ENCODE peak calls at places on chromosomes 5 and 9, in seven cellular contexts. One of them, this sample, is unnamed.

GRCh38 chr9:89743576-89744254 is 138.9 kb downstream of the GADD45G start:
- DNase-seq in cardiac fibroblast: no peak
- DNase-seq in colonic mucosa: no peak
- DNase-seq in CD4-positive, alpha-beta T cell: peak
- DNase-seq in BJ: no peak
- DNase-seq in GM10248: peak
- DNase-seq in psoas muscle: no peak
- DNase-seq in this sample: no peak

GRCh38 chr5:137192293-137192743 is 306.8 kb downstream of the SPOCK1 start:
- DNase-seq in cardiac fibroblast: peak
- DNase-seq in GM10248: no peak
- DNase-seq in psoas muscle: no peak
- DNase-seq in colonic mucosa: no peak
- DNase-seq in CD4-positive, alpha-beta T cell: no peak
- DNase-seq in BJ: peak
- DNase-seq in this sample: no peak

GRCh38 chr5:160628295-160629006 is 206.8 kb downstream of the PTTG1 start:
- DNase-seq in cardiac fibroblast: no peak
- DNase-seq in BJ: no peak
- DNase-seq in colonic mucosa: no peak
- DNase-seq in CD4-positive, alpha-beta T cell: no peak
- DNase-seq in psoas muscle: no peak
- DNase-seq in GM10248: no peak
- DNase-seq in this sample: no peak

GRCh38 chr9:70006299-70006698 is 37.3 kb upstream of the MAMDC2 start:
- DNase-seq in cardiac fibroblast: no peak
- DNase-seq in GM10248: no peak
- DNase-seq in CD4-positive, alpha-beta T cell: no peak
- DNase-seq in colonic mucosa: no peak
- DNase-seq in BJ: no peak
- DNase-seq in psoas muscle: no peak
- DNase-seq in this sample: no peak

GRCh38 chr9:116286287-116286686 is 132.7 kb downstream of the PAPPA start:
- DNase-seq in CD4-positive, alpha-beta T cell: no peak
- DNase-seq in BJ: no peak
- DNase-seq in colonic mucosa: no peak
- DNase-seq in cardiac fibroblast: no peak
- DNase-seq in psoas muscle: no peak
- DNase-seq in GM10248: no peak
- DNase-seq in this sample: no peak

GRCh38 chr9:65410926-65411325 is 125.9 kb upstream of the FOXD4L5 start:
- DNase-seq in cardiac fibroblast: no peak
- DNase-seq in CD4-positive, alpha-beta T cell: no peak
- DNase-seq in GM10248: no peak
- DNase-seq in BJ: no peak
- DNase-seq in psoas muscle: no peak
- DNase-seq in colonic mucosa: no peak
- DNase-seq in this sample: no peak

GRCh38 chr9:110114086-110114887 is 93.7 kb downstream of the C9orf152 start:
- DNase-seq in GM10248: no peak
- DNase-seq in BJ: no peak
- DNase-seq in psoas muscle: no peak
- DNase-seq in colonic mucosa: no peak
- DNase-seq in cardiac fibroblast: no peak
- DNase-seq in CD4-positive, alpha-beta T cell: no peak
- DNase-seq in this sample: no peak

GRCh38 chr5:177552839-177553455 is 1.4 kb downstream of the FAM193B start:
- DNase-seq in GM10248: no peak
- DNase-seq in psoas muscle: no peak
- DNase-seq in cardiac fibroblast: peak
- DNase-seq in BJ: no peak
- DNase-seq in colonic mucosa: no peak
- DNase-seq in CD4-positive, alpha-beta T cell: no peak
- DNase-seq in this sample: peak

GRCh38 chr5:18305288-18305899 is 671.1 kb downstream of the TAF11L14 start:
- DNase-seq in GM10248: peak
- DNase-seq in psoas muscle: no peak
- DNase-seq in BJ: no peak
- DNase-seq in cardiac fibroblast: peak
- DNase-seq in CD4-positive, alpha-beta T cell: no peak
- DNase-seq in colonic mucosa: no peak
- DNase-seq in this sample: peak

GRCh38 chr9:93080406-93080805 is 15.6 kb upstream of the CARD19 start:
- DNase-seq in BJ: no peak
- DNase-seq in cardiac fibroblast: no peak
- DNase-seq in colonic mucosa: no peak
- DNase-seq in GM10248: no peak
- DNase-seq in CD4-positive, alpha-beta T cell: no peak
- DNase-seq in psoas muscle: no peak
- DNase-seq in this sample: no peak

GRCh38 chr5:72328172-72328571 is 8.0 kb downstream of the PTCD2 start:
- DNase-seq in psoas muscle: peak
- DNase-seq in cardiac fibroblast: peak
- DNase-seq in BJ: no peak
- DNase-seq in GM10248: no peak
- DNase-seq in CD4-positive, alpha-beta T cell: no peak
- DNase-seq in colonic mucosa: no peak
- DNase-seq in this sample: no peak

GRCh38 chr5:85651744-85652143 is 966.0 kb upstream of the COX7C start:
- DNase-seq in BJ: no peak
- DNase-seq in GM10248: no peak
- DNase-seq in colonic mucosa: no peak
- DNase-seq in cardiac fibroblast: no peak
- DNase-seq in CD4-positive, alpha-beta T cell: no peak
- DNase-seq in psoas muscle: no peak
- DNase-seq in this sample: no peak

GRCh38 chr9:93574900-93575705 is 1.3 kb upstream of the PHF2 start:
- DNase-seq in BJ: no peak
- DNase-seq in colonic mucosa: no peak
- DNase-seq in cardiac fibroblast: no peak
- DNase-seq in GM10248: no peak
- DNase-seq in CD4-positive, alpha-beta T cell: no peak
- DNase-seq in psoas muscle: no peak
- DNase-seq in this sample: no peak

GRCh38 chr5:78597068-78597857 is 51.3 kb downstream of the LHFPL2 start:
- DNase-seq in psoas muscle: no peak
- DNase-seq in CD4-positive, alpha-beta T cell: no peak
- DNase-seq in colonic mucosa: no peak
- DNase-seq in cardiac fibroblast: peak
- DNase-seq in GM10248: no peak
- DNase-seq in BJ: no peak
- DNase-seq in this sample: peak

GRCh38 chr5:155983954-155984353 is 343.0 kb upstream of the SGCD start:
- DNase-seq in CD4-positive, alpha-beta T cell: no peak
- DNase-seq in colonic mucosa: no peak
- DNase-seq in psoas muscle: no peak
- DNase-seq in cardiac fibroblast: no peak
- DNase-seq in GM10248: no peak
- DNase-seq in BJ: no peak
- DNase-seq in this sample: no peak

DNA sequence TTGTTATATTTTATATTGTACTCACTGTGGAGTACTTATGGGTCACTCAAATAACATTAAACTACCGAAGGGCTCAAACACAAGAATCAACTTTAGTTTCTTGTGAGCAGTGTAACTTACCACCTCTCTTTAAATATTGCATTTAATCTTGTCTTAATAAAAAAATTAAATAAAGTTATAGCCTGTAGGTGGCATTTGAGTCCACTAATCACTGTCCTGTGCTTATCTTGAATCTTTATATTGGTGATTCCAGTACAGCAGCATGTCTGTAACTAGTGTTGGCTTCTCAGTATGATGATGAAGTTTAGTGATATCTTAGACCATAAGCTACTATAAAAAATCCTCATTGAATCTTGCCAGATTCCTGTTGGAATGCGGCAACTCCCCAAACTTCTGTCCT is 313.8 kb downstream of the FAM170A start:
- DNase-seq in colonic mucosa: no peak
- DNase-seq in GM10248: no peak
- DNase-seq in cardiac fibroblast: peak
- DNase-seq in psoas muscle: no peak
- DNase-seq in CD4-positive, alpha-beta T cell: no peak
- DNase-seq in BJ: peak
- DNase-seq in this sample: peak
- TF ChIP-seq CTCF in colonic mucosa: no peak
- TF ChIP-seq CTCF in GM10248: no peak
- TF ChIP-seq CTCF in cardiac fibroblast: no peak
- TF ChIP-seq CTCF in psoas muscle: peak
- TF ChIP-seq CTCF in CD4-positive, alpha-beta T cell: no peak
- TF ChIP-seq CTCF in BJ: peak
- TF ChIP-seq CTCF in this sample: peak

DNA sequence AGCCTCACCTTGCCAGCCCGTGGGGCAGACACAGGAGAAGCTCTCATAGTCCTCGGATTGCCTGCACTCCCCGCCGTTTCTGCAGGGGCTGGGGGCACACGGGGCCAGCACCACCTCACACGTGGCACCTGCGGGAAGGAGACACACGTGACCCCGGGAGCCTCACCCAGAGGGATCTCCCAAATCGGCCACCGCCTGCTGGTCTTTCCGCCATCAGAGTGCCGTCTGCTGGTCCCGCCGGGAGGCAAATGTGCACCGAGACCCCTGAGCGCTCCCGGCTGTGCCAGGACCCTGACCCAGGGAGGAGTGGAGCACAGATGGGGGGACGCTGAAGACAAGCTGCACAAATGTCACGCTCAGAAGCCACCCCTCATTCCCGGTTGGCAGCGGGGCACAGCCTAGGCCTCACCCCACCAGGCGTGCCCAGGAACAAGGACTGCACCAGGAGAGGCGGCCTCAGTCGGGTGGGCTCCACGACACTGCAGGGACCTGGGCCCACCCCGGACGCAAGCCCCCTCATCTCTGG is 28.4 kb upstream of the SEC16A start:
- DNase-seq in BJ: no peak
- DNase-seq in cardiac fibroblast: no peak
- DNase-seq in CD4-positive, alpha-beta T cell: no peak
- DNase-seq in GM10248: no peak
- DNase-seq in psoas muscle: no peak
- DNase-seq in colonic mucosa: no peak
- DNase-seq in this sample: no peak
- TF ChIP-seq CTCF in BJ: no peak
- TF ChIP-seq CTCF in cardiac fibroblast: no peak
- TF ChIP-seq CTCF in CD4-positive, alpha-beta T cell: no peak
- TF ChIP-seq CTCF in GM10248: no peak
- TF ChIP-seq CTCF in psoas muscle: no peak
- TF ChIP-seq CTCF in colonic mucosa: no peak
- TF ChIP-seq CTCF in this sample: no peak

DNA sequence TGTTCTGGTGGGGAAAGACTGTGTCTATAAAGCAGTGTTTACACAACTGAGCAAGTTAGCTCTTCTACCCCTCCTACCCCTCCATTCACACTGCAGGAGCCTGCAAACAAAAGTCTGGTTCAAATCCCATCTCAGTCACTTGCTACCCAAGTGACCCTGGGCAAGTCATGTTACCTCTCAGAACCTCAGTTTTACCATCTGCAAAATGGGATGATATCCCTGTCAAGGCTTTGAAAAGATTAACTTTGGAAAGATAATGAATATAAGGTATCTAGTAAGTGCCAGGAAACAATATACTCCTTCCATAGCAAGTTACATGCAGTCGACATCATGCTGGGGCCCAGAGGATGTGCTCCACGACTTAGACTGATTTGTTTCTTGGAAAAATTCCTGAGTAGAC is 161.5 kb downstream of the SEC61B start:
- DNase-seq in colonic mucosa: no peak
- DNase-seq in cardiac fibroblast: no peak
- DNase-seq in BJ: no peak
- DNase-seq in CD4-positive, alpha-beta T cell: no peak
- DNase-seq in psoas muscle: no peak
- DNase-seq in GM10248: no peak
- DNase-seq in this sample: no peak
- TF ChIP-seq CTCF in colonic mucosa: no peak
- TF ChIP-seq CTCF in cardiac fibroblast: no peak
- TF ChIP-seq CTCF in BJ: no peak
- TF ChIP-seq CTCF in CD4-positive, alpha-beta T cell: no peak
- TF ChIP-seq CTCF in psoas muscle: no peak
- TF ChIP-seq CTCF in GM10248: no peak
- TF ChIP-seq CTCF in this sample: no peak

GRCh38 chr9:72145733-72146132 is 3.5 kb upstream of the GDA start:
- DNase-seq in cardiac fibroblast: no peak
- DNase-seq in GM10248: no peak
- DNase-seq in BJ: no peak
- DNase-seq in colonic mucosa: no peak
- DNase-seq in psoas muscle: no peak
- DNase-seq in CD4-positive, alpha-beta T cell: no peak
- DNase-seq in this sample: no peak
- TF ChIP-seq CTCF in cardiac fibroblast: no peak
- TF ChIP-seq CTCF in GM10248: no peak
- TF ChIP-seq CTCF in BJ: no peak
- TF ChIP-seq CTCF in colonic mucosa: no peak
- TF ChIP-seq CTCF in psoas muscle: no peak
- TF ChIP-seq CTCF in CD4-positive, alpha-beta T cell: no peak
- TF ChIP-seq CTCF in this sample: no peak

DNA sequence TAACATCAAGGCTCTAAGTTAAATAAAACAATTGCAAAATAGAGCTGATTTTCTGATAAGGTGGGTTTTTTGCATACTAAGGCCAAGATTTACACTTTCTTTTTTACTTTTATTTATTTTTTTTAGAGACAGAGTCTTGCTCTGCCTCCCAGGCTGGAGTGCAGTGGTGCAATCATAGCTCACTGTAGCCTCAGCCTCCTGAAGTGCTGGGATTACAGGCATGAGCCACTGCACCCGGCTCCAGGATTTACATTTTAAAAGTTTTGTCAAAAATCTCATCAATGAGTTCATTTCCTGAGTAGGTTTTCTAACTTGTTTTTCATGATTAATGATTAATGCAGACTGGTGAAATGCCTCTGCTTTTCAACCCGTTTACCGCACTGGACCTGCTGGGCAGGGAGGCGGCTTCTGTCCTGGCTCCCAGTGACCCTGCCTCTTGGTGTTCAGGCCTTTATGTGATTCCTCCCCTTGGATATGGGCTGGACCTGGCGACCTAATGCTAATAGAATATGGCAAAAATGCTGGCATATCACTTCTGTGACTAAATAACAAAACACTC is 72.0 kb upstream of the PTCH1 start:
- DNase-seq in cardiac fibroblast: no peak
- DNase-seq in psoas muscle: no peak
- DNase-seq in BJ: no peak
- DNase-seq in GM10248: no peak
- DNase-seq in colonic mucosa: no peak
- DNase-seq in CD4-positive, alpha-beta T cell: no peak
- DNase-seq in this sample: no peak
- TF ChIP-seq CTCF in cardiac fibroblast: no peak
- TF ChIP-seq CTCF in psoas muscle: no peak
- TF ChIP-seq CTCF in BJ: no peak
- TF ChIP-seq CTCF in GM10248: no peak
- TF ChIP-seq CTCF in colonic mucosa: no peak
- TF ChIP-seq CTCF in CD4-positive, alpha-beta T cell: no peak
- TF ChIP-seq CTCF in this sample: no peak

GRCh38 chr9:8486095-8486494 is 686.5 kb upstream of the DMAC1 start:
- DNase-seq in GM10248: no peak
- DNase-seq in colonic mucosa: peak
- DNase-seq in BJ: no peak
- DNase-seq in psoas muscle: peak
- DNase-seq in CD4-positive, alpha-beta T cell: no peak
- DNase-seq in cardiac fibroblast: peak
- DNase-seq in this sample: peak
- TF ChIP-seq CTCF in GM10248: no peak
- TF ChIP-seq CTCF in colonic mucosa: peak
- TF ChIP-seq CTCF in BJ: no peak
- TF ChIP-seq CTCF in psoas muscle: no peak
- TF ChIP-seq CTCF in CD4-positive, alpha-beta T cell: no peak
- TF ChIP-seq CTCF in cardiac fibroblast: peak
- TF ChIP-seq CTCF in this sample: peak

GRCh38 chr9:113317777-113318176 is 14.6 kb upstream of the RNF183 start:
- DNase-seq in cardiac fibroblast: peak
- DNase-seq in GM10248: no peak
- DNase-seq in colonic mucosa: no peak
- DNase-seq in psoas muscle: no peak
- DNase-seq in BJ: no peak
- DNase-seq in CD4-positive, alpha-beta T cell: no peak
- DNase-seq in this sample: peak
- TF ChIP-seq CTCF in cardiac fibroblast: peak
- TF ChIP-seq CTCF in GM10248: no peak
- TF ChIP-seq CTCF in colonic mucosa: no peak
- TF ChIP-seq CTCF in psoas muscle: no peak
- TF ChIP-seq CTCF in BJ: no peak
- TF ChIP-seq CTCF in CD4-positive, alpha-beta T cell: no peak
- TF ChIP-seq CTCF in this sample: peak